ENCODE peak calls at places on chromosomes 11 and 22, in ten cellular contexts. G, O, Y, Z, W, L, S, V, D and M are unnamed samples. For H3K4me1, the result is how much of the 10 kb centered on the place peaks cover.

GRCh38 chr11:45079943-45080719 is 66.3 kb upstream of the PRDM11 start:
- DNase-seq in W (no peak), Y (no peak), G (no peak), O (no peak), L (no peak), S (no peak), Z (no peak), V (no peak), D (no peak), M (no peak)

GRCh38 chr22:43060213-43060612 is 29.0 kb downstream of the TTLL1 start:
- DNase-seq in O (no peak), V (peak), G (no peak), Y (no peak), W (no peak), D (no peak), S (peak), Z (peak), L (no peak), M (no peak)

GRCh38 chr22:42443240-42444059 is 11.2 kb upstream of the NFAM1 start:
- DNase-seq in Y (no peak), S (peak), G (no peak), Z (no peak), D (peak), W (no peak), V (no peak), O (no peak), L (no peak), M (no peak)

GRCh38 chr11:5476184-5476819 is 12.2 kb upstream of the OR52D1 start:
- DNase-seq in L (no peak), W (no peak), G (peak), D (peak), V (peak), S (peak), Y (peak), O (no peak), Z (peak), M (no peak)

GRCh38 chr11:19084661-19085315 is 24.3 kb upstream of the MRGPRX2 start:
- DNase-seq in V (no peak), W (no peak), L (no peak), Y (no peak), O (no peak), G (no peak), Z (no peak), S (no peak), D (no peak), M (no peak)

GRCh38 chr11:71499546-71499945 is 27.5 kb upstream of the KRTAP5-7 start:
- DNase-seq in V (no peak), G (no peak), W (no peak), Z (no peak), O (no peak), S (no peak), D (no peak), L (no peak), Y (no peak), M (no peak)

GRCh38 chr11:71153005-71153395 is 99.4 kb downstream of the SHANK2 start:
- DNase-seq in Y (peak), W (no peak), S (peak), Z (peak), G (no peak), O (no peak), L (no peak), D (peak), V (peak), M (peak)

GRCh38 chr11:57562596-57562995 is 4.9 kb downstream of the UBE2L6 start:
- DNase-seq in Y (peak), L (no peak), D (no peak), W (no peak), V (no peak), S (no peak), G (no peak), O (no peak), Z (no peak), M (no peak)

GRCh38 chr22:35921777-35922176 is 106.8 kb downstream of the RBFOX2 start:
- DNase-seq in D (peak), S (peak), Y (peak), O (no peak), L (peak), W (peak), G (peak), Z (peak), V (peak), M (peak)

GRCh38 chr22:25072406-25072805 is 119.9 kb downstream of the KIAA1671 start:
- DNase-seq in S (no peak), L (no peak), Z (no peak), V (no peak), Y (no peak), W (no peak), D (no peak), G (no peak), O (no peak), M (no peak)

GRCh38 chr11:67615455-67616430 is 9.0 kb downstream of the NDUFV1 start:
- DNase-seq in D (peak), S (peak), Y (no peak), O (no peak), Z (no peak), G (no peak), V (no peak), W (no peak), L (no peak), M (peak)

GRCh38 chr11:129279326-129280026 is 87.4 kb upstream of the ARHGAP32 start:
- DNase-seq in O (peak), V (peak), G (peak), W (peak), Z (peak), Y (peak), S (peak), D (peak), L (peak), M (peak)

GRCh38 chr11:126647735-126648134 is 292.2 kb downstream of the ST3GAL4 start:
- DNase-seq in Y (peak), Z (no peak), O (no peak), V (peak), S (peak), G (no peak), L (no peak), D (peak), W (no peak), M (no peak)

GRCh38 chr22:46688949-46689348 is 49.1 kb downstream of the CERK start:
- DNase-seq in O (peak), G (no peak), V (no peak), L (no peak), Z (no peak), Y (no peak), D (no peak), S (no peak), W (no peak), M (no peak)

GRCh38 chr11:17718015-17718414 is 1.4 kb upstream of the MYOD1 start:
- DNase-seq in Y (no peak), S (no peak), L (no peak), D (no peak), Z (no peak), O (no peak), W (no peak), G (no peak), V (no peak), M (no peak)

GRCh38 chr11:122069946-122070345 is 46.1 kb downstream of the BLID start:
- DNase-seq in V (peak), W (peak), D (no peak), L (peak), G (no peak), O (peak), Y (peak), S (peak), Z (peak), M (peak)

GRCh38 chr11:16924826-16925494 is 89.3 kb downstream of the PLEKHA7 start:
- DNase-seq in V (peak), W (no peak), Y (peak), O (peak), Z (peak), S (peak), D (peak), L (peak), G (peak), M (peak)

GRCh38 chr11:11027271-11027670 is 169.4 kb upstream of the ZBED5 start:
- DNase-seq in O (no peak), Y (peak), L (no peak), V (peak), Z (no peak), S (peak), D (no peak), W (no peak), G (no peak), M (no peak)

GRCh38 chr11:45853616-45854219 is 6.4 kb downstream of the CRY2 start:
- DNase-seq in W (no peak), D (no peak), O (peak), S (no peak), V (no peak), Y (no peak), L (peak), G (no peak), Z (peak), M (no peak)

GRCh38 chr11:75270896-75271415 is 30.4 kb downstream of the TPBGL start:
- DNase-seq in Z (peak), W (no peak), G (no peak), V (peak), L (no peak), S (no peak), Y (no peak), O (peak), D (peak), M (no peak)

GRCh38 chr22:19855504-19856409 is 1.1 kb upstream of the GNB1L start:
- DNase-seq in L (peak), O (no peak), S (peak), V (peak), Z (peak), G (no peak), W (no peak), D (peak), Y (peak), M (peak)

GRCh38 chr11:5684627-5685362 is at the start of gene TRIM5:
- DNase-seq in W (peak), L (peak), Z (peak), S (peak), Y (peak), D (peak), V (peak), O (peak), G (peak), M (peak)

GRCh38 chr22:44663256-44663999 is 38.6 kb upstream of the PRR5 start:
- DNase-seq in D (no peak), L (no peak), G (no peak), W (no peak), Z (no peak), O (no peak), S (no peak), Y (no peak), V (no peak), M (no peak)

GRCh38 chr11:15286465-15286864 is 171.7 kb downstream of the INSC start:
- DNase-seq in O (no peak), S (no peak), G (no peak), D (no peak), Y (peak), L (no peak), Z (no peak), V (no peak), W (no peak), M (no peak)

GRCh38 chr22:36036167-36036624 is 7.6 kb upstream of the RBFOX2 start:
- DNase-seq in Y (no peak), L (no peak), Z (no peak), G (no peak), W (no peak), S (no peak), D (no peak), V (no peak), O (no peak), M (no peak)

GRCh38 chr11:8729837-8730696 is 47.5 kb downstream of the RPL27A start:
- DNase-seq in V (no peak), Y (no peak), L (peak), G (no peak), Z (peak), D (no peak), O (no peak), S (no peak), W (no peak), M (no peak)

GRCh38 chr11:111913997-111914396 is 1.5 kb downstream of the HSPB2 start:
- DNase-seq in S (peak), L (peak), D (no peak), W (peak), Y (no peak), V (peak), Z (peak), G (no peak), O (no peak), M (no peak)

GRCh38 chr22:43393845-43394474 is 17.9 kb upstream of the MPPED1 start:
- DNase-seq in W (no peak), D (no peak), Y (no peak), V (no peak), O (no peak), G (no peak), L (no peak), Z (no peak), S (no peak), M (no peak)

GRCh38 chr11:4881860-4882500 is at the start of gene OR51T1:
- DNase-seq in Z (no peak), G (no peak), W (no peak), V (peak), Y (no peak), O (no peak), L (no peak), D (no peak), S (no peak), M (no peak)

GRCh38 chr22:41366323-41367014 is 15.3 kb upstream of the TEF start:
- DNase-seq in D (no peak), V (peak), S (no peak), O (no peak), Z (no peak), G (no peak), W (no peak), Y (no peak), L (no peak), M (no peak)

GRCh38 chr22:41368543-41368817 is 13.3 kb upstream of the TEF start:
- DNase-seq in Y (no peak), S (no peak), Z (no peak), W (no peak), O (no peak), G (no peak), L (no peak), V (no peak), D (no peak), M (no peak)

GRCh38 chr22:41367039-41367679 is 14.6 kb upstream of the TEF start:
- DNase-seq in L (peak), Z (peak), S (peak), W (peak), O (peak), Y (peak), D (peak), V (peak), G (peak), M (peak)

GRCh38 chr22:41369089-41369745 is 12.5 kb upstream of the TEF start:
- DNase-seq in S (no peak), Z (no peak), W (no peak), Y (no peak), D (no peak), V (no peak), L (no peak), G (no peak), O (no peak), M (no peak)

GRCh38 chr22:41367680-41368542 is 13.8 kb upstream of the TEF start:
- DNase-seq in S (peak), D (no peak), Y (peak), G (peak), Z (peak), O (peak), V (no peak), L (peak), W (no peak), M (peak)
- H3K4me3 ChIP-seq in S (no peak), D (no peak), Y (no peak), G (peak), Z (peak), O (peak), V (peak), L (peak), W (peak), M (no peak)

GRCh38 chr11:123158609-123159008 is 36.4 kb downstream of the CLMP start:
- DNase-seq in Z (no peak), G (no peak), V (no peak), D (no peak), L (no peak), O (no peak), W (no peak), Y (peak), S (no peak), M (peak)
- H3K4me1 ChIP-seq in Z (under half), G (under half), V (under half), D (under half), L (under half), O (under half), W (under half), Y (under half), S (under half), M (under half)

GRCh38 chr11:6747097-6747662 is 24.6 kb downstream of the OR2AG2 start:
- DNase-seq in D (no peak), G (no peak), Y (no peak), O (no peak), W (no peak), S (no peak), V (no peak), Z (no peak), L (no peak), M (no peak)

GRCh38 chr11:6746626-6747025 is 25.1 kb downstream of the OR2AG2 start:
- DNase-seq in S (no peak), L (no peak), Y (no peak), V (no peak), O (no peak), W (no peak), G (no peak), D (no peak), Z (no peak), M (no peak)

GRCh38 chr11:6745018-6745417 is 26.8 kb downstream of the OR2AG2 start:
- DNase-seq in L (no peak), S (no peak), Z (no peak), D (no peak), W (no peak), O (no peak), V (no peak), G (no peak), Y (no peak), M (no peak)

GRCh38 chr11:6746086-6746618 is 25.6 kb downstream of the OR2AG2 start:
- DNase-seq in Y (no peak), Z (no peak), G (no peak), O (no peak), S (peak), D (no peak), W (no peak), L (no peak), V (no peak), M (no peak)

GRCh38 chr11:6745465-6746015 is 26.2 kb downstream of the OR2AG2 start:
- DNase-seq in Z (no peak), S (peak), L (no peak), V (no peak), D (no peak), W (no peak), Y (no peak), G (no peak), O (no peak), M (no peak)
- TF ChIP-seq CTCF in Z (no peak), S (no peak), L (no peak), V (no peak), D (no peak), W (no peak), Y (no peak), G (no peak), O (no peak), M (no peak)

GRCh38 chr22:40335358-40335757 is 10.9 kb upstream of the ADSL start:
- DNase-seq in G (no peak), W (no peak), L (no peak), D (no peak), Z (no peak), Y (no peak), V (no peak), O (no peak), S (no peak), M (no peak)
- H3K4me3 ChIP-seq in G (no peak), W (no peak), L (no peak), D (no peak), Z (no peak), Y (no peak), V (no peak), O (no peak), S (no peak), M (no peak)

GRCh38 chr11:80293293-80293692 is 852.5 kb upstream of the TENM4 start:
- DNase-seq in G (no peak), L (no peak), Y (no peak), W (no peak), Z (no peak), V (no peak), S (no peak), O (no peak), D (no peak), M (no peak)

GRCh38 chr11:80297808-80298460 is 857.1 kb upstream of the TENM4 start:
- DNase-seq in V (peak), W (no peak), O (no peak), D (no peak), S (peak), Z (no peak), L (no peak), G (no peak), Y (peak), M (peak)
- H3K4me1 ChIP-seq in V (under half), W (under half), O (under half), D (under half), S (under half), Z (under half), L (under half), G (under half), Y (under half), M (under half)

DNA sequence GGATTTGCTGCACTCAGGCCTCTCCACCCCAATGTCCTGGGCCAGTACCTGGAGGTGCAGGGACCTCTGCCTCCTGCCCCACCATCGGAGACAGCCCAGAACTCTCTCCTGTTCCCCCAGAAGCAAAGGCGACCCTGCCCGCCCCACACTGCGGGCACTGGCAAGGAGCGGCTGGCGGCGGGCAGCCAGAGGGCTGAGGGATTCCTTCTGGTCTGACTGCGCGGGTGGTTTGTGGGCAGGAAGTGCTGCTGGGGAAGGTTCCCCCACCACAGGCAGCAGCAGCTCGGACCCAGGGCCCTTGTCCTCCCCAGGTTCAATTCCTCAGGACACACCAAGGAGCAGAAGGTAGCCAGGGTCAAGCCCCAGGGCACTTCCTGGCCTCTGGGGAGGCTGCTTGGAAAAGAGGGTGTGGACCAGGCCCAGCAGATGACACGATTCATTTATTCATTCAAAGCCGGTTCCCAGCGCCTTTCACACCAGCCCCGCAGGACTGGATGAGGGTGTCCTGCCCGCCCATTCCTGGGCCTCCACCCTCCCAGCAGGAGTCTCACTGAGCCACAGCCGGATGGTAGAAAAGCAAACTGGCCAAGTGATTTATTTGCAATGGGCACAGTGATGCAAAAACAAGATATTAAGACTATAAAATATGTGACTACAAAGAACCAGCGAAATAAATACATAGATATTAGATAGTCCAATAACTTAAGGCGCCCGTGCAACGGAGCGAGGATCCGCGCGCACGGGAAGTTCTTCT is 1.2 kb downstream of the PHLDA2 start:
- DNase-seq in O (peak), Y (peak), W (no peak), G (no peak), D (peak), V (peak), S (peak), Z (no peak), L (peak), M (peak)
- TF ChIP-seq CTCF in O (no peak), Y (no peak), W (no peak), G (no peak), D (no peak), V (peak), S (no peak), Z (no peak), L (no peak), M (no peak)

GRCh38 chr11:134414772-134415765 is 3.0 kb upstream of the B3GAT1 start:
- DNase-seq in O (no peak), D (no peak), W (no peak), V (no peak), Z (no peak), L (no peak), G (no peak), Y (no peak), S (no peak), M (no peak)

GRCh38 chr11:134411887-134412507 is at the start of gene B3GAT1:
- DNase-seq in W (no peak), Z (no peak), O (no peak), D (no peak), L (no peak), Y (no peak), G (no peak), V (no peak), S (no peak), M (no peak)

GRCh38 chr11:134414036-134414731 is 2.1 kb upstream of the B3GAT1 start:
- DNase-seq in G (no peak), O (no peak), Y (no peak), D (no peak), W (no peak), L (no peak), S (no peak), V (no peak), Z (no peak), M (no peak)

GRCh38 chr11:134412508-134413333 is 679 bp upstream of the B3GAT1 start:
- DNase-seq in O (no peak), V (no peak), G (no peak), L (no peak), Z (peak), D (no peak), W (no peak), S (peak), Y (no peak), M (no peak)

GRCh38 chr11:134413334-134414035 is 1.4 kb upstream of the B3GAT1 start:
- DNase-seq in D (no peak), Y (no peak), W (no peak), V (no peak), L (no peak), O (no peak), S (no peak), Z (no peak), G (no peak), M (no peak)
- H3K4me3 ChIP-seq in D (no peak), Y (no peak), W (no peak), V (no peak), L (no peak), O (no peak), S (no peak), Z (no peak), G (no peak), M (no peak)